ENCODE peak calls at places on chromosome 10, in six cellular contexts. X, N, E, L, M and F are unnamed samples.
A peak's percentile ranks its signal among the peaks of the same experiment; 100 is the strongest.

GRCh38 chr10:74852406-74852805 is 26.0 kb downstream of the KAT6B start:
- DNase-seq in X (no peak), N (no peak), E (no peak), L (no peak), M (no peak), F (no peak)

GRCh38 chr10:31322647-31323046 is 3.6 kb downstream of the ZEB1 start:
- DNase-seq in X (no peak), N (no peak), E (no peak), L (no peak), M (no peak), F (no peak)

GRCh38 chr10:124983321-124983720 is 41.4 kb downstream of the ZRANB1 start:
- DNase-seq in X (peak; percentile 35), N (no peak), E (no peak), L (no peak), M (no peak), F (no peak)

GRCh38 chr10:129035052-129035805 is 431.8 kb upstream of the MGMT start:
- DNase-seq in X (no peak), N (peak; percentile 19), E (no peak), L (no peak), M (no peak), F (no peak)

GRCh38 chr10:110508389-110508788 is 10.7 kb downstream of the DUSP5 start:
- DNase-seq in X (no peak), N (no peak), E (no peak), L (no peak), M (no peak), F (no peak)

GRCh38 chr10:80472234-80473095 is 18.4 kb downstream of the TSPAN14 start:
- DNase-seq in X (no peak), N (no peak), E (no peak), L (peak; percentile 85), M (no peak), F (peak; percentile 31)

GRCh38 chr10:122637371-122637770 is 62.3 kb downstream of the C10orf120 start:
- DNase-seq in X (no peak), N (no peak), E (no peak), L (no peak), M (no peak), F (peak; percentile 21)

GRCh38 chr10:24307696-24308476 is 98.9 kb downstream of the KIAA1217 start:
- DNase-seq in X (no peak), N (no peak), E (no peak), L (no peak), M (no peak), F (no peak)

GRCh38 chr10:75977146-75977545 is 545.7 kb downstream of the LRMDA start:
- DNase-seq in X (no peak), N (no peak), E (no peak), L (no peak), M (no peak), F (no peak)

GRCh38 chr10:32983333-32983909 is 25.4 kb upstream of the ITGB1 start:
- DNase-seq in X (no peak), N (no peak), E (no peak), L (peak; percentile 75), M (no peak), F (no peak)

GRCh38 chr10:130171196-130171595 is 35.0 kb downstream of the GLRX3 start:
- DNase-seq in X (no peak), N (no peak), E (no peak), L (no peak), M (no peak), F (no peak)

GRCh38 chr10:124999433-125000365 is 57.8 kb downstream of the ZRANB1 start:
- DNase-seq in X (no peak), N (peak; percentile 17), E (no peak), L (no peak), M (no peak), F (peak; percentile 61)

GRCh38 chr10:43140414-43140813 is 2.2 kb downstream of the CSGALNACT2 start:
- DNase-seq in X (no peak), N (no peak), E (no peak), L (peak; percentile 86), M (no peak), F (no peak)

GRCh38 chr10:29583674-29584073 is 51.1 kb downstream of the SVIL start:
- DNase-seq in X (no peak), N (no peak), E (no peak), L (peak; percentile 52), M (no peak), F (no peak)

GRCh38 chr10:11434323-11434722 is 177.1 kb downstream of the USP6NL start:
- DNase-seq in X (no peak), N (no peak), E (no peak), L (no peak), M (no peak), F (no peak)

GRCh38 chr10:122974034-122974433 is 6.2 kb upstream of the PSTK start:
- DNase-seq in X (no peak), N (no peak), E (no peak), L (no peak), M (no peak), F (no peak)

GRCh38 chr10:30705625-30706149 is 76.1 kb upstream of the LYZL2 start:
- DNase-seq in X (no peak), N (no peak), E (no peak), L (no peak), M (no peak), F (no peak)

GRCh38 chr10:89369142-89370105 is 8.4 kb upstream of the IFIT1B start:
- DNase-seq in X (no peak), N (no peak), E (no peak), L (no peak), M (no peak), F (no peak)
- TF ChIP-seq CTCF in X (no peak), N (peak; percentile 31), E (peak; percentile 59), L (peak; percentile 64), M (peak; percentile 59), F (peak; percentile 55)

GRCh38 chr10:6590100-6590499 is 10.0 kb upstream of the PRKCQ start:
- DNase-seq in X (no peak), N (no peak), E (no peak), L (no peak), M (no peak), F (no peak)
- TF ChIP-seq CTCF in X (no peak), N (no peak), E (no peak), L (no peak), M (no peak), F (no peak)

DNA sequence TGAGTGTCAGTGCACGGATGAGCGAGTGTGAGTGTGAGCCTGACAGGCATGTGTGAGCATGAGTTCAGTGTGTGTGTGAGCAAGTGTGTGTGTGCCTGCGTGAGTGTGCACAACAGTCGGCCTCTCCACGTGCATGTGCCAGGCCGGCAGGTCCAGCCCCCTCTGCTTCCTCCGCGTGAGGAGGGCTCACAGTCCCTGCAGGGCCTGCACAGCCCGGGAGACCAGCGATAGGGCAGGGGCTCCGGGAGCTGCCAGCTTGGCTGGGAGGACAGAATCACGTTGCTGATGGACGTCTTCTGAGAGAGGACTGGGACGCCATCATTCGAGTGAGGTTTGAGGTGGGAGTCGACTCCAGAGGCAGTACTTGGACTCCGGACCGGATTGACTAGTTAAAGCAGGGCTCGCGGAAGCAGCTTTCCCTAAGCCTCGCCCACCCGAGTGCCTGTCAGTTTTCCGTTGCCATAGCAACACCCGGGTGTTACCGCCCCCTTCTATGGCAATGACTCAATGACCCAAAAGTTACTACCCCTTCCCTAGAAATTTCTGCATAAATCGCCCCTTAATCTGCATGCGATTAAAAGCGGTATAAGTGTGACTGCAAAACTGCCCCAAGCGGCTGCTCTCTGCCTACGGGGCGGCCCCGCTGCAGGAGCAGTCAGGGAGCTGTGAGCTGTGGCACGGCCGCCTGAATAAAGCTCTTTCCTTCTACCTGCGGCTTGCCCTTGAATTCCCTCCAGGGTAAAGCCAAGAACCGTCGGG is 19.7 kb upstream of the CFAP46 start:
- DNase-seq in X (peak; percentile 67), N (peak; percentile 70), E (no peak), L (no peak), M (peak; percentile 63), F (peak; percentile 79)
- TF ChIP-seq CTCF in X (no peak), N (peak; percentile 22), E (no peak), L (no peak), M (no peak), F (no peak)

GRCh38 chr10:114709966-114710365 is 51.9 kb upstream of the ABLIM1 start:
- DNase-seq in X (no peak), N (no peak), E (no peak), L (peak; percentile 48), M (no peak), F (no peak)

GRCh38 chr10:114706458-114707055 is 48.5 kb upstream of the ABLIM1 start:
- DNase-seq in X (no peak), N (no peak), E (no peak), L (no peak), M (no peak), F (no peak)

GRCh38 chr10:114708084-114708483 is 50.0 kb upstream of the ABLIM1 start:
- DNase-seq in X (no peak), N (no peak), E (no peak), L (no peak), M (no peak), F (no peak)

GRCh38 chr10:114711487-114712250 is 53.6 kb upstream of the ABLIM1 start:
- DNase-seq in X (no peak), N (no peak), E (no peak), L (no peak), M (no peak), F (no peak)

DNA sequence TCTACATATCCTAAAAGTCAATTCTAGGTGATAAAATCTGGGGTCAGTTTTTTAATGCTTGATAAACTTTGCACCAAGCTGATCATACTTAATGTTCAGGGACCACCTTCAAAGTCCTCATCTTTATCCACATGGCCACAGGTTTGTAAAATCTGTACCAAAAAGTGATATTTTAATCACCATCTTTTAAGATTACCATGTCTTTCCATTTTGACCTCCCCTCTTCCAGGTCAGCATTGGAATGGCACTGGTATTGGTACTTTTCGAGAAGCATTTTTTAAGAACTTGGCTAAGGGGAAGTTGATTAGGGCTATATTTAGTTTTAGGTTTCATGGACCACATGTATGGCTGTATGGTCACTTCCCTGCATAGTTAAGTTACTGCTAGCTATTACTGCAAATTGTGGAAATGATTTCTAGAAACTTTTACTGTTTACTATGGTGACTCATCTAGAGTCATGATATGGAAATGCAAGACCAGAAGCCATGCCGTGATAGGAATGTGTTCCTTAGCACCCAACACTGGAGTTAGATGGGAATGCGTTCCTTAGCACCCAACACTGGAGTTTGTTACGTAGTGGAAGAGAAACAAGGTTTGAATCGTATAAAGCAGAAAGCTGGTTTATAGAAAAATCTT is 50.8 kb upstream of the ABLIM1 start:
- DNase-seq in X (no peak), N (no peak), E (no peak), L (peak; percentile 92), M (no peak), F (no peak)
- TF ChIP-seq CTCF in X (no peak), N (no peak), E (no peak), L (no peak), M (no peak), F (no peak)

DNA sequence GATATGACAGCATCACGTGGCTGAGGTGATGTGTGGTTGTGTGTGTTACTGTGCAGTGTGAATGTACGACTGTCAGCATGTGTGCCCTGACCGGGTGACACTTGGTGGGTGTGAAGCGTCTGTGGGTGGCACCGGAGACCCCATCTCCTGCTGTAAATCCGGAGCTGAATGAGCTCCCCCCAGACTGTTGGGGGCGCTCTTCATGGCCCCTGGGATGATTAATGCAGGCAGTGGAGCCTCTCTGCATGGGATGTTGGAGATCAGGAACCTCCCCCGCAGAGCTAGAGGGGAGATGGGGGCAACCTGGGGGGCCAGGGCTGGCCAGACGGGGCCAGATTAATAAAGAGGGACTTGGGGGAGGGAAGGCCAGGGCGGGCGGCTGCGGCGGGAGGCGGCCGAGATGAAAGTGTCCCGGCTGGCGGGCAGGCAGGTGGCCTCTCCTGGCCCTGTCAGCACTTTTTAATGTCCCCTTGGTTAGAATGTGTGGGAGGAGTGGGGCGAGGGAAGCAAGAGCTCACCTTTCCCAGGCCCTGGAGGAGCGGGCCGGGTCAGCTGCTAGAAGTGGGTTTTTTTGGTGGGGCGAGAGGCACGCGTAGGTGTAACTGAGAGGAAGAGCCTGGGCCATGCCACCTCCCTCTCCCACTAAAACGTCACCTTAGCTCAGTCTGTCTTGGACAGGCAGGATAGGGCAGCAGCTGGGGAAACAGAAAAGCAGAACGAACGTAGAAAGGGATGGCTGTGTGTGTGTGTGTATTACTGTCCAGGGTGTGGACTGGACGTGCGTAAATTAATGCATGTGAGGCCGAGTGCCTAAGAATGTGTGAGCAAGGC is 34.2 kb downstream of the HIF1AN start:
- DNase-seq in X (peak; percentile 62), N (no peak), E (no peak), L (no peak), M (no peak), F (no peak)
- TF ChIP-seq CTCF in X (peak; percentile 57), N (no peak), E (no peak), L (no peak), M (no peak), F (no peak)